ENCODE peak calls at places on chromosomes 13 and 19, in four cellular contexts. X, C, E and D are unnamed samples.
A peak's percentile ranks its signal among the peaks of the same experiment; 100 is the strongest.

GRCh38 chr19:1251503-1252220 is 3.3 kb downstream of the MIDN start:
- DNase-seq in E (no peak), C (peak; percentile 90), X (peak; percentile 45), D (no peak)

GRCh38 chr19:34555447-34555846 is 73.9 kb downstream of the WTIP start:
- DNase-seq in C (peak; percentile 28), X (peak; percentile 27), E (no peak), D (no peak)

GRCh38 chr13:73274147-73274546 is 215.3 kb downstream of the KLF5 start:
- DNase-seq in X (no peak), E (no peak), C (no peak), D (no peak)

GRCh38 chr19:56113071-56113632 is 7.9 kb downstream of the ZNF787 start:
- DNase-seq in C (no peak), X (no peak), E (no peak), D (no peak)

GRCh38 chr19:15635016-15635805 is 5.5 kb upstream of the CYP4F3 start:
- DNase-seq in X (no peak), E (no peak), C (peak; percentile 35), D (no peak)

GRCh38 chr13:27194895-27195764 is 23.5 kb upstream of the USP12 start:
- DNase-seq in C (no peak), X (peak; percentile 74), E (no peak), D (no peak)

GRCh38 chr19:55165952-55166529 is 372 bp downstream of the DNAAF3 start:
- DNase-seq in E (no peak), X (peak; percentile 90), C (peak; percentile 85), D (no peak)

GRCh38 chr13:90510319-90510718 is 837.2 kb upstream of the MIR17HG start:
- DNase-seq in E (no peak), C (no peak), X (no peak), D (no peak)

GRCh38 chr19:54633401-54633800 is 3.1 kb downstream of the LILRB1 start:
- DNase-seq in X (no peak), E (no peak), C (no peak), D (no peak)

GRCh38 chr19:54804101-54804500 is 691 bp downstream of the KIR2DL4 start:
- DNase-seq in C (no peak), X (no peak), E (no peak), D (no peak)

GRCh38 chr13:33262069-33262487 is 23.5 kb downstream of the STARD13 start:
- DNase-seq in E (no peak), C (peak; percentile 88), X (no peak), D (no peak)

GRCh38 chr13:43815204-43815603 is 28.4 kb upstream of the ENOX1 start:
- DNase-seq in X (no peak), C (no peak), E (no peak), D (no peak)

GRCh38 chr19:18802354-18802753 is 11.2 kb upstream of the COMP start:
- DNase-seq in C (peak; percentile 50), X (peak; percentile 25), E (no peak), D (no peak)

GRCh38 chr13:65913173-65913572 is 1317.0 kb downstream of the PCDH9 start:
- DNase-seq in C (no peak), X (no peak), E (no peak), D (no peak)

GRCh38 chr19:4124638-4125037 is 716 bp upstream of the MAP2K2 start:
- DNase-seq in C (no peak), E (no peak), X (peak; percentile 27), D (peak; percentile 51)

GRCh38 chr19:31350693-31351211 is 1.5 kb upstream of the TSHZ3 start:
- DNase-seq in X (peak; percentile 54), C (no peak), E (no peak), D (peak; percentile 79)

GRCh38 chr13:99226493-99226892 is 25.8 kb downstream of the UBAC2 start:
- DNase-seq in C (no peak), E (no peak), X (no peak), D (no peak)

GRCh38 chr19:2532252-2533071 is 56.5 kb downstream of the GADD45B start:
- DNase-seq in E (no peak), C (no peak), X (no peak), D (no peak)

DNA sequence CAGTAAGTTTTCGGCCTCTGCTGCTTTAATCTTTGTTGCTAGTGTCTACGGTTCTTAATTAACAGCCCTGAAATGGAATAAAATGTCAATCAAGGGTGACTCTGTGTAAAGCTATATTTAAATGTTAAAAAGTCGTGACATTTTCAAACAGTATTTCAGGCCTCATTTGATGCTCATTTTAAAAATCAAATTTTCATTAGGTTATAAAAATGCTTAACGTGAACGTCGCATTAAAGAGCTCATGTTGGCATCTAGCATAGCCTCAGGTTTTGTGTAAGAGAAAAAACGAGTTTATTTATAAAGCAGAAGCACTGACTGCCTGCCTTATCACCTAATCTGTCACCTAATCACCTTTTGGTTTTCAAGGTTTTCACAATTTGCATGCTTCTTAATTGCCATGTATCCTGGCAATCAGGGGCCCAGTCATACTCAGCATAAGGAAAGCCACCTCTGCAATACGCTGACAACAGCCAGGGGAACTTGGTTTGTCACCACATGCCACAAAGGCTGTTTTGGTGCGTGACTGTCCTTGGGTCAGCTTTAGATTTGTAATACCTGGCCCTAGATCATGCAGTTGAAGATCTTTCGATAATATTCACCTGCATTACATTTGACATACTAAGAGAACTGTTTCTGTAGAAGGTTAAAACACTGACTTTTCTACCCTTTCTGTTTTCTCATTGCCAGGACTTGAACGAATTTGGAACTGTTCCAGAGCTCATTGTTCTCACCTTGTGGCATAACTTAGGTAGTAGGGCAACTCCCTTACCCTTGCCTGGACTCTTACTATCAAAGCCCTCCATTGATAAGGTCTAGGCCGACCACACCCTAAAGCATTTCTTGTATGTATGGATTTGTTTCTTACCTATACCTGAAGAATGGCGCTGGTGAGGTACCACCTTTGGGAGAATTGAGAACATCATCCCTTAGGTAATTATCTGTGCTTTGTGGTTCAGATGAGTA is 112.5 kb downstream of the TEX26 start:
- DNase-seq in E (peak; percentile 21), X (no peak), C (no peak), D (no peak)
- TF ChIP-seq BRCA1 in E (no peak), X (no peak), C (no peak), D (no peak)

GRCh38 chr13:31797154-31797775 is 57.9 kb downstream of the RXFP2 start:
- DNase-seq in C (peak; percentile 3), E (no peak), X (peak; percentile 1), D (no peak)
- TF ChIP-seq BRCA1 in C (no peak), E (no peak), X (no peak), D (no peak)

GRCh38 chr19:47253970-47254369 is 2.4 kb upstream of the CCDC9 start:
- DNase-seq in X (no peak), E (no peak), C (no peak), D (no peak)
- TF ChIP-seq BRCA1 in X (no peak), E (no peak), C (no peak), D (no peak)

DNA sequence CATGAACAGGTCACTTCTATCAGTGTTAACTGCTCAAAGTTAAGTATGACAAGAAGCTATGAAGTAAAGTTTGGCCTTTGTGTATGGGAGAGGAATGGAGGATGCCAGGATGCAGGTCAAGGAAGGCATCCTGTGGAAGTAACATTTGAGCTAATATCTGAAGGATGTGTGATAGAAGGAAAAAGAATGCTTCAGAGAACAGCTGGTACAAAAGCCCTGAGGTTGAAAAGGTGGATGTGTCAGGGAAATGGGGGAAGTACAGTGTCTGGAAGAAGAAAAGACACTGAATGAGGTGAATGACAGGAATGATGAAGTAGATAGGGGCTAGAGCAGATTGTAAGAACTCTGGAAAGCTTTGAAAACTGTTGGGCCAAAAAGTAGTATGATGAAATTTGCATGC is 67.1 kb downstream of the ZNF91 start:
- DNase-seq in X (no peak), E (no peak), C (no peak), D (no peak)
- TF ChIP-seq BRCA1 in X (no peak), E (no peak), C (no peak), D (no peak)

GRCh38 chr13:23496255-23496654 is 62.8 kb upstream of the SACS start:
- DNase-seq in X (no peak), E (no peak), C (no peak), D (no peak)

GRCh38 chr13:23497186-23497585 is 63.7 kb upstream of the SACS start:
- DNase-seq in C (no peak), E (no peak), X (no peak), D (no peak)

GRCh38 chr13:23505007-23505406 is 65.2 kb upstream of the TNFRSF19 start:
- DNase-seq in C (no peak), E (no peak), X (no peak), D (no peak)

GRCh38 chr13:23504188-23504587 is 66.0 kb upstream of the TNFRSF19 start:
- DNase-seq in C (no peak), X (no peak), E (no peak), D (no peak)

DNA sequence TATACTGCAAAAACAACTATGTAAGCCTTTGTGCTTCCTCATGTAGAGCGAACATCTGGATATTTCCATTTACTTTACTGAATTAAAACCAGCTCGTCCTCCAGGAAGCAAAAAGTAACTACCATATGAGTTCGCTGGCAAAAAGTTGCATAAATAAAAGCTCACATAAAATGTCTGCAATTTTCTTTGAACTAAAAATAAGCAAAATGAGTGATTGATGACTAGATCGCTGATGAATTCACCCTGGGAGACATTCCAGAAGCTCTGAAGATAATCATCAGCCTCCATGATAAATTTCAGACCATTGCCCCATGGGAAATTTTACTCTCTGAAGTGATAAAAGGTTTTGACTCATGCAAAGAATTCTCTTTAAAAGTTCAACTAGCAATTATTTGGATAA is 67.4 kb upstream of the SACS start:
- DNase-seq in X (no peak), E (no peak), C (no peak), D (no peak)
- TF ChIP-seq BRCA1 in X (no peak), E (no peak), C (no peak), D (no peak)

GRCh38 chr13:35881360-35881759 is 249.8 kb downstream of the DCLK1 start:
- DNase-seq in C (no peak), X (no peak), E (no peak), D (no peak)
- TF ChIP-seq BRCA1 in C (no peak), X (no peak), E (no peak), D (no peak)

DNA sequence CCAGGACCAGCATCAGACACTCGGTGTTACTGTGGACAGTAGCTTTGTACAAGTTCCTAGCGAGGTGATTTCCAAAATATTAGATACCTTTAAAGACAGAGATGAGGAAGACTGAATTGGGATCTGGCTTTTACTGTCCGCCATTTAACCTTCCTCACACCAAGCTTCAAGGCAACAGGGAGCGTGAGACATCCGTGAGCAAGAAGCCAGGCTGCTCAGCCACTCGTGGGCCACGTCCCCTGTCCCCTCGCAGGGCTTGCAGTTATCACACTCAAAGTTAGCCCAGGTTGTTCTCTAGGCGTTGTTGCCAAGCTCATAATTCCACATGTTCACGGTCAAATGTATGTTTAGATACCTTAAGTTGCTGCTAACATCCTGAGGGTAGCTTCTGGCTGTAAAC is 102.9 kb downstream of the COL4A2 start:
- DNase-seq in C (no peak), E (no peak), X (no peak), D (no peak)
- TF ChIP-seq BRCA1 in C (no peak), E (no peak), X (no peak), D (no peak)

GRCh38 chr13:28560612-28561011 is 65.7 kb upstream of the FLT1 start:
- DNase-seq in E (no peak), C (no peak), X (no peak), D (no peak)

GRCh38 chr13:28558567-28558966 is 63.6 kb upstream of the FLT1 start:
- DNase-seq in E (no peak), C (no peak), X (no peak), D (no peak)

GRCh38 chr13:28559636-28560259 is 64.8 kb upstream of the FLT1 start:
- DNase-seq in X (no peak), E (no peak), C (no peak), D (no peak)

GRCh38 chr13:28558126-28558525 is 63.2 kb upstream of the FLT1 start:
- DNase-seq in X (no peak), E (no peak), C (no peak), D (no peak)

GRCh38 chr13:28557725-28558124 is 62.8 kb upstream of the FLT1 start:
- DNase-seq in E (no peak), X (no peak), C (no peak), D (no peak)
- TF ChIP-seq BRCA1 in E (no peak), X (no peak), C (no peak), D (no peak)